ENCODE peak calls at places on chromosomes 13 and 19, in five cellular contexts. Y, T, C, U and S are unnamed samples.

GRCh38 chr19:51702103-51702753 is 9.1 kb downstream of the SPACA6 start:
- DNase-seq in Y (peak), T (peak), C (no peak), U (peak), S (peak)

GRCh38 chr19:38386968-38387549 is 775 bp downstream of the GGN start:
- DNase-seq in Y (peak), T (no peak), C (no peak), U (no peak), S (no peak)

GRCh38 chr13:25872871-25873607 is 178.8 kb downstream of the SHISA2 start:
- DNase-seq in Y (no peak), T (no peak), C (no peak), U (no peak), S (no peak)

GRCh38 chr13:37211542-37211941 is 106.1 kb upstream of the CSNK1A1L start:
- DNase-seq in Y (no peak), T (no peak), C (no peak), U (no peak), S (no peak)

GRCh38 chr13:104650426-104650825 is 1584.2 kb upstream of the SLC10A2 start:
- DNase-seq in Y (no peak), T (no peak), C (no peak), U (no peak), S (no peak)

GRCh38 chr13:84651288-84651687 is 769.0 kb upstream of the SLITRK1 start:
- DNase-seq in Y (peak), T (peak), C (no peak), U (no peak), S (no peak)

GRCh38 chr19:13172335-13173128 is 22.3 kb downstream of the IER2 start:
- DNase-seq in Y (peak), T (peak), C (no peak), U (no peak), S (peak)

GRCh38 chr13:39684531-39685137 is 29.2 kb downstream of the COG6 start:
- DNase-seq in Y (peak), T (peak), C (peak), U (peak), S (peak)

GRCh38 chr13:82356667-82357066 is 1525.6 kb downstream of the SLITRK1 start:
- DNase-seq in Y (peak), T (no peak), C (no peak), U (no peak), S (no peak)

GRCh38 chr13:51913421-51914136 is 51.8 kb downstream of the CCDC70 start:
- DNase-seq in Y (no peak), T (no peak), C (no peak), U (peak), S (no peak)

GRCh38 chr19:5542665-5543064 is 25.1 kb downstream of the TINCR start:
- DNase-seq in Y (no peak), T (no peak), C (no peak), U (no peak), S (no peak)

GRCh38 chr19:33778089-33778791 is 18.4 kb upstream of the KCTD15 start:
- DNase-seq in Y (peak), T (peak), C (peak), U (peak), S (peak)

GRCh38 chr13:40170982-40171381 is 495.5 kb downstream of the FOXO1 start:
- DNase-seq in Y (no peak), T (no peak), C (no peak), U (no peak), S (no peak)

GRCh38 chr19:14890616-14891379 is 4.9 kb upstream of the OR7A17 start:
- DNase-seq in Y (no peak), T (no peak), C (no peak), U (no peak), S (no peak)

GRCh38 chr13:48317511-48317981 is 14.0 kb downstream of the RB1 start:
- DNase-seq in Y (no peak), T (no peak), C (no peak), U (no peak), S (no peak)

GRCh38 chr13:44259045-44260042 is 114.3 kb upstream of the SERP2 start:
- DNase-seq in Y (peak), T (peak), C (no peak), U (peak), S (no peak)

GRCh38 chr13:35736876-35737275 is 260.4 kb upstream of the MAB21L1 start:
- DNase-seq in Y (no peak), T (no peak), C (no peak), U (no peak), S (no peak)

GRCh38 chr13:29449726-29450125 is 145.8 kb downstream of the SLC7A1 start:
- DNase-seq in Y (no peak), T (no peak), C (no peak), U (no peak), S (no peak)

GRCh38 chr13:111216166-111216960 is 101.3 kb downstream of the ARHGEF7 start:
- DNase-seq in Y (peak), T (peak), C (peak), U (peak), S (peak)

GRCh38 chr13:111239754-111240670 is 80.4 kb upstream of the TEX29 start:
- DNase-seq in Y (peak), T (no peak), C (no peak), U (no peak), S (no peak)

GRCh38 chr13:43573787-43574562 is 212.8 kb downstream of the ENOX1 start:
- DNase-seq in Y (peak), T (no peak), C (no peak), U (no peak), S (no peak)

GRCh38 chr19:41930926-41931592 is 2.8 kb upstream of the ERFL start:
- DNase-seq in Y (no peak), T (no peak), C (no peak), U (peak), S (peak)

GRCh38 chr13:20706661-20707060 is 3.2 kb downstream of the IL17D start:
- DNase-seq in Y (no peak), T (no peak), C (no peak), U (no peak), S (no peak)

GRCh38 chr19:6216236-6216995 is 63.4 kb downstream of the MLLT1 start:
- DNase-seq in Y (no peak), T (no peak), C (no peak), U (no peak), S (no peak)

GRCh38 chr19:30222428-30222873 is 149.7 kb upstream of the ZNF536 start:
- DNase-seq in Y (no peak), T (no peak), C (no peak), U (no peak), S (peak)

GRCh38 chr13:91482427-91482826 is 84.0 kb downstream of the GPC5 start:
- DNase-seq in Y (no peak), T (no peak), C (peak), U (no peak), S (no peak)

GRCh38 chr19:28456708-28457320 is 756.1 kb downstream of the UQCRFS1 start:
- DNase-seq in Y (no peak), T (no peak), C (no peak), U (no peak), S (no peak)

GRCh38 chr19:38061294-38061693 is 154.3 kb downstream of the SIPA1L3 start:
- DNase-seq in Y (peak), T (peak), C (no peak), U (no peak), S (no peak)

GRCh38 chr19:35788205-35788960 is 13.0 kb downstream of the ARHGAP33 start:
- DNase-seq in Y (no peak), T (no peak), C (no peak), U (no peak), S (no peak)

GRCh38 chr13:90719452-90719851 is 628.0 kb upstream of the MIR17HG start:
- DNase-seq in Y (no peak), T (no peak), C (no peak), U (no peak), S (no peak)

DNA sequence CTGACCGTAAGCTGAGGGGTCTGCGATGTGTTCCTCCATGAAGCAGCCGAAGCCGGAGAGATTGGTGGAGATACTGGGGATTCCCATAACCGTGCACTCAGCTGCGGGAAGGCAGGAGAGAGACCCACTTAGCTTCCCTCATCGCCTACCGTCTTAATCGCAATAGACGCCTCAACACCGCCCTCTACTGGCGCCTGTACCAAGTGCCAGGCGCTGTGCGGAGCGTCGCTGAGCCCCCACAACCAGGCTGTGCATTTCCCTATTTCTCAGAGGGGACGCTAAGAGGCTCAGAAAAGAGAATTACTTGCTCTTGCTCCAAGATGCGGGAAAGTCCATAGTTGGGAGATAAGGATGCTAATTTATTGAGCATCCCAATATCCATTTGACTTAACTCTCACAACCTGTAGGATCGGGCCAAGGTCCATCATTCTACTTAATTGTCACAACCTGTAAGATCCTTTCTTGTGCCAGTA is 5.8 kb downstream of the FTL start:
- DNase-seq in Y (peak), T (peak), C (peak), U (peak), S (peak)
- H2AFZ ChIP-seq in Y (no peak), T (peak), C (peak), U (no peak), S (no peak)

DNA sequence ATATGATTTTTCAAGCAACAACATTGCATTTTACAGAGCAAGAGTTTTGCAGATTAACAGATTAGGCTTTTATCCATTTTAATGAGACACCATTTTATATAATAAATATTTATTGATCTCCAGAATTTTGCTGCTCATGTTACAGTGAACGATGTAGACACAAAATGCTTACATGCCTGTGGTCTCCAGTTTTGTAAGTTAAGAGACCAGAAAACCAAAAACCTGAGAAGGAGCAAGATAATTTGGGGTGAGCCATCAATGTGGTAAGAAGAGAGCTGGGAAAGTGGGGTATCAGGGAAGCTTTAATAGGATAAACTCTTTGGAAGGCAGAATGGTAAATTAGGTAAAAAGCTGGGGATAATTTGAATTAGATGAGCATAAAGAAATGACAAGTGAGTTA is 2100.5 kb upstream of the PCDH20 start:
- DNase-seq in Y (peak), T (peak), C (no peak), U (no peak), S (no peak)
- H2AFZ ChIP-seq in Y (no peak), T (no peak), C (no peak), U (no peak), S (no peak)

GRCh38 chr13:109345433-109345941 is 440.9 kb downstream of the IRS2 start:
- DNase-seq in Y (peak), T (peak), C (no peak), U (no peak), S (no peak)
- H2AFZ ChIP-seq in Y (no peak), T (peak), C (no peak), U (no peak), S (no peak)

DNA sequence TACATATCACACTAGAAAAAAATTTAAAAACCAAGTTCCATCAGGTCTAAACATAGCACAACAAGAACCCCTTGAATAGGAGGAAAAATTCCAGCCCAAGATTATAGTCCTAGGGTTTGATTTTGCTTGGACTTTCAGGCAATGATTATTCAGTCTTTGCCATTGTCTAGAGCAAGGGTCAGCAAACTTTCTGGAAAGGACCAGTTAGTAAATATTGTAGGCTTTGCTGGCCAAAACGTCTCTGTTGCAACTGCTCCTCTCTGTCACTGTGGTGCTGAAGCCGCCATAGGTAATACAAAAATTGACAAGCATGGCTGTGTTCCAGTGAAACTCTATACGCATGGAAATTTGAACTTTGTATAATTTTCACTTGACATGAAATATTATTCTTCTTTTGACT is 95.5 kb upstream of the UBAC2 start:
- DNase-seq in Y (no peak), T (no peak), C (no peak), U (no peak), S (no peak)
- H2AFZ ChIP-seq in Y (no peak), T (no peak), C (no peak), U (no peak), S (no peak)